ENCODE peak calls at places on chromosomes 5 and 9, in ten cellular contexts. L, D, N, S, O, G, P, C, M and Y are unnamed samples. For H3K4me1, the result is how much of the 10 kb centered on the place peaks cover.

GRCh38 chr9:111922324-111923013 is 25.9 kb downstream of the UGCG start:
- DNase-seq in G (no peak), N (no peak), C (no peak), O (no peak), M (no peak), L (no peak), S (no peak), D (no peak), P (no peak), Y (no peak)

GRCh38 chr5:73940026-73940425 is 314.0 kb downstream of the ARHGEF28 start:
- DNase-seq in D (no peak), C (no peak), L (peak), P (no peak), M (no peak), G (no peak), O (no peak), S (peak), N (no peak), Y (no peak)

GRCh38 chr5:154444559-154445421 is 1.0 kb upstream of the SAP30L start:
- DNase-seq in S (no peak), O (no peak), N (peak), C (no peak), D (peak), L (no peak), M (peak), G (no peak), P (peak), Y (no peak)

GRCh38 chr5:180605554-180606214 is 14.4 kb upstream of the SCGB3A1 start:
- DNase-seq in N (no peak), S (peak), D (peak), P (peak), M (peak), L (peak), G (no peak), C (peak), O (no peak), Y (no peak)

GRCh38 chr9:80561526-80561925 is 989.8 kb downstream of the TLE4 start:
- DNase-seq in L (no peak), S (no peak), D (no peak), O (no peak), N (no peak), G (no peak), P (no peak), C (no peak), M (no peak), Y (no peak)

GRCh38 chr5:169875091-169875727 is 105.1 kb downstream of the INSYN2B start:
- DNase-seq in D (peak), M (no peak), N (no peak), C (no peak), L (peak), P (no peak), S (peak), G (no peak), O (no peak), Y (peak)

GRCh38 chr9:72557549-72557948 is 36.1 kb downstream of the TMC1 start:
- DNase-seq in N (no peak), L (peak), D (no peak), O (peak), P (no peak), M (no peak), C (peak), S (peak), G (no peak), Y (no peak)

GRCh38 chr9:36597412-36598178 is 24.9 kb downstream of the MELK start:
- DNase-seq in C (no peak), M (peak), D (no peak), L (peak), S (peak), P (no peak), O (no peak), G (no peak), N (no peak), Y (no peak)

GRCh38 chr5:103013933-103014552 is 105.9 kb downstream of the GIN1 start:
- DNase-seq in O (no peak), S (peak), P (no peak), L (peak), G (no peak), C (no peak), D (no peak), N (no peak), M (no peak), Y (no peak)

GRCh38 chr5:133758641-133759040 is 146.3 kb upstream of the FSTL4 start:
- DNase-seq in L (no peak), G (no peak), P (no peak), C (no peak), S (no peak), D (no peak), N (no peak), M (no peak), O (no peak), Y (no peak)

GRCh38 chr5:104538835-104539234 is 976.2 kb upstream of the NUDT12 start:
- DNase-seq in O (no peak), L (no peak), G (no peak), S (no peak), N (no peak), P (no peak), M (no peak), D (no peak), C (no peak), Y (no peak)

GRCh38 chr9:79408200-79408599 is 163.6 kb upstream of the TLE4 start:
- DNase-seq in N (no peak), C (no peak), D (no peak), S (no peak), G (no peak), L (peak), P (no peak), M (no peak), O (no peak), Y (no peak)

GRCh38 chr9:575139-575538 is 266.4 kb upstream of the DMRT1 start:
- DNase-seq in O (no peak), G (no peak), M (no peak), S (no peak), N (no peak), L (no peak), P (no peak), D (no peak), C (no peak), Y (no peak)

GRCh38 chr9:20754556-20754955 is 70.5 kb downstream of the FOCAD start:
- DNase-seq in L (peak), C (no peak), G (no peak), S (peak), N (no peak), P (no peak), M (no peak), O (no peak), D (no peak), Y (no peak)

GRCh38 chr9:88310310-88310980 is 77.8 kb upstream of the SPIN1 start:
- DNase-seq in O (no peak), P (no peak), C (peak), N (no peak), D (no peak), L (peak), S (peak), M (no peak), G (no peak), Y (no peak)

GRCh38 chr5:74394543-74394923 is 246.0 kb downstream of the ENC1 start:
- DNase-seq in C (no peak), G (no peak), D (no peak), N (no peak), M (peak), P (no peak), S (no peak), O (no peak), L (no peak), Y (no peak)

GRCh38 chr5:159678800-159679392 is 237.4 kb upstream of the ADRA1B start:
- DNase-seq in N (no peak), P (no peak), C (no peak), O (no peak), D (no peak), G (no peak), S (no peak), L (no peak), M (no peak), Y (no peak)

GRCh38 chr9:27535701-27536118 is 6.1 kb upstream of the MOB3B start:
- DNase-seq in G (no peak), D (no peak), P (no peak), O (no peak), M (peak), C (no peak), L (no peak), N (no peak), S (no peak), Y (no peak)

GRCh38 chr5:35835796-35836742 is 20.6 kb upstream of the IL7R start:
- DNase-seq in O (no peak), P (no peak), N (no peak), G (no peak), M (no peak), S (no peak), D (no peak), C (no peak), L (no peak), Y (no peak)

GRCh38 chr5:153147891-153148623 is 342.4 kb upstream of the GRIA1 start:
- DNase-seq in N (no peak), G (peak), D (no peak), C (no peak), L (no peak), M (peak), O (no peak), P (no peak), S (peak), Y (no peak)

GRCh38 chr9:118809160-118809625 is 560.0 kb downstream of the BRINP1 start:
- DNase-seq in M (no peak), S (no peak), G (no peak), P (no peak), O (no peak), L (no peak), D (no peak), C (no peak), N (no peak), Y (no peak)

GRCh38 chr9:37464426-37465248 is 613 bp downstream of the ZBTB5 start:
- DNase-seq in P (peak), N (peak), L (peak), C (peak), D (peak), O (peak), G (peak), M (peak), S (peak), Y (peak)

GRCh38 chr9:84851935-84852585 is 182.5 kb downstream of the NTRK2 start:
- DNase-seq in C (no peak), P (no peak), L (peak), G (peak), M (no peak), N (no peak), O (peak), S (peak), D (peak), Y (peak)

GRCh38 chr5:6673031-6673430 is 39.8 kb downstream of the SRD5A1 start:
- DNase-seq in C (no peak), O (no peak), M (no peak), S (no peak), P (no peak), N (no peak), G (no peak), D (no peak), L (no peak), Y (no peak)

GRCh38 chr5:132181011-132181629 is 46.5 kb downstream of the P4HA2 start:
- DNase-seq in D (no peak), P (no peak), O (no peak), L (no peak), S (no peak), N (no peak), G (no peak), M (no peak), C (no peak), Y (no peak)

GRCh38 chr5:119022017-119022745 is 33.8 kb upstream of the DTWD2 start:
- DNase-seq in C (no peak), D (no peak), S (peak), L (peak), G (no peak), M (peak), P (no peak), O (no peak), N (no peak), Y (no peak)

GRCh38 chr5:95858023-95858461 is 35.5 kb upstream of the GLRX start:
- DNase-seq in S (peak), D (no peak), M (no peak), N (peak), C (peak), G (no peak), P (peak), O (peak), L (peak), Y (peak)

GRCh38 chr5:95859327-95860060 is 37.0 kb upstream of the GLRX start:
- DNase-seq in M (no peak), L (no peak), S (peak), O (no peak), D (no peak), N (no peak), C (no peak), G (no peak), P (no peak), Y (no peak)

GRCh38 chr5:95856501-95856981 is 34.0 kb upstream of the GLRX start:
- DNase-seq in S (no peak), N (no peak), L (no peak), G (peak), C (no peak), M (no peak), D (no peak), O (no peak), P (no peak), Y (no peak)

GRCh38 chr5:95857185-95857945 is 34.8 kb upstream of the GLRX start:
- DNase-seq in O (peak), C (peak), S (peak), L (peak), M (no peak), P (peak), G (peak), D (peak), N (peak), Y (peak)

DNA sequence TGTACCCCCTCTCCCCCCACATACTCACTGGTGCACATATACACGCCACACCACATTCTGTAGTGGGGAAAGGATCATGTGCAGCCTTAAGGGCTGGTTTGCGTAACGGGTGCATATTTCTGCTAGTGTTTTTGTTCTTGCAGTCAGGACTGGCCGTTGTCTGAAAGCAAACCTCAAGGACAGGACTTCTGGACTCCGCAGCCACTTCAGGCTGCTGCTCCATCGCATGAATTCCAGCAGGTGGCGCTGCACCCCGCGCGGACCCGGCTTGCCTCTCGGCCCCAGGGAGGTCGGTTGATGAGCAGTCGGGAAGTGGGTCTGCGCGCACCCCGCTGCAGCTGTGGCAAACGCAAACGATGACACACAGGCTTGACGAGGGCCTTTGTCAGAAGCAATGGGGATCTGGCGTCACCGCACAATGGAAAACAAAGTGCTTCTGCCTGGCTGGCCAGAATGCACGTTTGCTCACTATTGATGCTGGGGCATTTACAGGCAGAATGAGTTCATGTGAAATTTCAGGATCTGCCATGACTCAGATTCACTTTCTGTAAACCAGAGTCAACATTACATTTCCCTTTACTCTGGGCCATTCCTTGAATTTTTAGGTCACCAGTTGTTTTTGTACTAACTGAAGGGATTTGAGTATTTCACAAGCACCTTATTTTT is 36.3 kb upstream of the GLRX start:
- DNase-seq in O (peak), L (peak), N (peak), P (peak), C (peak), S (peak), D (peak), G (peak), M (peak), Y (peak)
- H3K4me1 ChIP-seq in O (half or more), L (under half), N (half or more), P (under half), C (under half), S (half or more), D (under half), G (under half), M (under half), Y (half or more)

DNA sequence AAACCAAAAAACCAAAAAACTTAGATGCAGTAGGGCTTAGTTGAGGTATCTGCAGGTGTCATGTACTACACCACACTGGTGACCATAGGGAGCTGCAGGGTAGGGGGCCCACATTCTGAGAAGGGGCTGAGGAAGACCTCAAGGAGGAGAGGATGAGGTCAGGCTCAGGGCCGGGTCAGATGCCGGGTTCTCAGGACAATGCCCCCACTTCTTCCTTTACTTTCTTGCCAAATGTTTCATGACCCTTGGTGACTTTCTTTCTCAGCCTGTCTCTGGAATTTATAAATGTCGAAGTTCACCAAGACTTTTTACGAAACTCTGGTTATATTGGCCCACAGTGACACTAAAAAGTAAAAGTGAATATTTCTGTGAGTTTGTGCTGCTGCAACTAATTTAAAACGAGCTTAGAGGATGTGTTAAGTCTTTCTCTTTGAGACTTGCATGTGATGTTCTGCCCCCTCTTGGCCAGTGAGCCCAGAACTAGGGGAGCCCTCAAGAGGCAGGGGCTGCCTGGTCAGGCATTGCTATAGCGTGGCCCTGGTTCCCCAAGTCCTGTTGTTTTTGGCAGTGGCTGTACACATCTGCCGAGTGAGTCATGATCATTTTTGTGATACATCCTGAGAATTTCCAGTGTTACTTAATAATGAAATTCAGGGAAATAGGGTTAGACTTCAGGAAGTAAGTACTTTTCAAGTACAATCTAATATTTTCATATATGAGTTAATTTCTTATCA is 11.2 kb downstream of the ACO1 start:
- DNase-seq in O (peak), L (peak), M (no peak), D (peak), S (peak), N (peak), P (no peak), G (peak), C (peak), Y (peak)
- TF ChIP-seq CTCF in O (no peak), L (peak), M (no peak), D (peak), S (peak), N (peak), P (no peak), G (peak), C (no peak), Y (no peak)

GRCh38 chr5:9558319-9558965 is 12.6 kb upstream of the SEMA5A start:
- DNase-seq in M (no peak), C (no peak), L (no peak), D (no peak), G (no peak), S (no peak), P (no peak), N (no peak), O (no peak), Y (no peak)
- H3K4me1 ChIP-seq in M (under half), C (under half), L (under half), D (under half), G (under half), S (under half), P (under half), N (under half), O (under half), Y (under half)

GRCh38 chr9:68949271-68950000 is 64.5 kb downstream of the PRKACG start:
- DNase-seq in C (no peak), S (peak), G (no peak), M (peak), P (no peak), D (no peak), N (peak), O (peak), L (no peak), Y (no peak)
- TF ChIP-seq CTCF in C (no peak), S (peak), G (peak), M (peak), P (no peak), D (no peak), N (peak), O (peak), L (peak), Y (no peak)